ENCODE peak calls at places on chromosomes 7 and 10, in four cellular contexts. One of them, this sample, is unnamed.

GRCh38 chr7:116698396-116698795 is 26.4 kb downstream of the MET start:
- DNase-seq in astrocyte: no peak
- DNase-seq in dorsolateral prefrontal cortex: no peak
- DNase-seq in epithelial cell of esophagus: no peak
- DNase-seq in this sample: no peak

GRCh38 chr7:106947244-106947728 is 82.2 kb downstream of the PIK3CG start:
- DNase-seq in dorsolateral prefrontal cortex: peak
- DNase-seq in epithelial cell of esophagus: peak
- DNase-seq in astrocyte: peak
- DNase-seq in this sample: peak

GRCh38 chr10:33612551-33612950 is 278.1 kb upstream of the NRP1 start:
- DNase-seq in astrocyte: peak
- DNase-seq in epithelial cell of esophagus: peak
- DNase-seq in dorsolateral prefrontal cortex: no peak
- DNase-seq in this sample: peak

GRCh38 chr7:97272237-97272975 is 154.9 kb downstream of the SDHAF3 start:
- DNase-seq in dorsolateral prefrontal cortex: no peak
- DNase-seq in epithelial cell of esophagus: no peak
- DNase-seq in astrocyte: no peak
- DNase-seq in this sample: no peak

GRCh38 chr10:118823256-118823907 is 68.6 kb upstream of the CACUL1 start:
- DNase-seq in dorsolateral prefrontal cortex: no peak
- DNase-seq in astrocyte: no peak
- DNase-seq in epithelial cell of esophagus: no peak
- DNase-seq in this sample: no peak

GRCh38 chr10:50614444-50615137 is 9.2 kb downstream of the SGMS1 start:
- DNase-seq in astrocyte: no peak
- DNase-seq in epithelial cell of esophagus: peak
- DNase-seq in dorsolateral prefrontal cortex: no peak
- DNase-seq in this sample: no peak

GRCh38 chr10:98444314-98445006 is 2.3 kb downstream of the HPS1 start:
- DNase-seq in astrocyte: no peak
- DNase-seq in dorsolateral prefrontal cortex: no peak
- DNase-seq in epithelial cell of esophagus: no peak
- DNase-seq in this sample: no peak

GRCh38 chr7:151992375-151992774 is 33.1 kb upstream of the GALNT11 start:
- DNase-seq in astrocyte: no peak
- DNase-seq in epithelial cell of esophagus: peak
- DNase-seq in dorsolateral prefrontal cortex: peak
- DNase-seq in this sample: peak

GRCh38 chr10:35216303-35216905 is 89.8 kb downstream of the CREM start:
- DNase-seq in dorsolateral prefrontal cortex: no peak
- DNase-seq in epithelial cell of esophagus: peak
- DNase-seq in astrocyte: peak
- DNase-seq in this sample: no peak

GRCh38 chr7:17932770-17933169 is 7.5 kb downstream of the SNX13 start:
- DNase-seq in epithelial cell of esophagus: no peak
- DNase-seq in astrocyte: no peak
- DNase-seq in dorsolateral prefrontal cortex: no peak
- DNase-seq in this sample: no peak

GRCh38 chr10:88896336-88897018 is 16.4 kb downstream of the STAMBPL1 start:
- DNase-seq in astrocyte: no peak
- DNase-seq in epithelial cell of esophagus: no peak
- DNase-seq in dorsolateral prefrontal cortex: no peak
- DNase-seq in this sample: no peak

GRCh38 chr7:46525876-46526275 is 604.8 kb upstream of the IGFBP3 start:
- DNase-seq in astrocyte: peak
- DNase-seq in dorsolateral prefrontal cortex: no peak
- DNase-seq in epithelial cell of esophagus: peak
- DNase-seq in this sample: no peak

GRCh38 chr10:89481662-89482061 is 53.7 kb downstream of the SLC16A12 start:
- DNase-seq in astrocyte: peak
- DNase-seq in dorsolateral prefrontal cortex: no peak
- DNase-seq in epithelial cell of esophagus: peak
- DNase-seq in this sample: peak

GRCh38 chr10:122495406-122496340 is 34.3 kb downstream of the HTRA1 start:
- DNase-seq in epithelial cell of esophagus: peak
- DNase-seq in dorsolateral prefrontal cortex: no peak
- DNase-seq in astrocyte: peak
- DNase-seq in this sample: peak

GRCh38 chr7:117808910-117809705 is 64.1 kb downstream of the CTTNBP2 start:
- DNase-seq in epithelial cell of esophagus: no peak
- DNase-seq in dorsolateral prefrontal cortex: no peak
- DNase-seq in astrocyte: peak
- DNase-seq in this sample: peak

GRCh38 chr7:101220295-101220694 is 2.3 kb downstream of the ZNHIT1 start:
- DNase-seq in dorsolateral prefrontal cortex: no peak
- DNase-seq in epithelial cell of esophagus: no peak
- DNase-seq in astrocyte: no peak
- DNase-seq in this sample: no peak

GRCh38 chr10:132850246-132850645 is 64.3 kb upstream of the NKX6-2 start:
- DNase-seq in epithelial cell of esophagus: no peak
- DNase-seq in astrocyte: no peak
- DNase-seq in dorsolateral prefrontal cortex: no peak
- DNase-seq in this sample: no peak

GRCh38 chr10:50635286-50635685 is 11.5 kb upstream of the SGMS1 start:
- DNase-seq in dorsolateral prefrontal cortex: no peak
- DNase-seq in epithelial cell of esophagus: peak
- DNase-seq in astrocyte: peak
- DNase-seq in this sample: peak

GRCh38 chr7:44534501-44534900 is 6.6 kb downstream of the NPC1L1 start:
- DNase-seq in epithelial cell of esophagus: peak
- DNase-seq in dorsolateral prefrontal cortex: no peak
- DNase-seq in astrocyte: no peak
- DNase-seq in this sample: no peak

GRCh38 chr10:7525314-7526016 is 114.6 kb upstream of the SFMBT2 start:
- DNase-seq in epithelial cell of esophagus: peak
- DNase-seq in astrocyte: peak
- DNase-seq in dorsolateral prefrontal cortex: peak
- DNase-seq in this sample: peak

GRCh38 chr7:44637788-44638594 is 31.6 kb downstream of the OGDH start:
- DNase-seq in epithelial cell of esophagus: peak
- DNase-seq in astrocyte: peak
- DNase-seq in dorsolateral prefrontal cortex: no peak
- DNase-seq in this sample: peak

GRCh38 chr10:112229096-112229495 is 45.5 kb upstream of the GPAM start:
- DNase-seq in astrocyte: no peak
- DNase-seq in dorsolateral prefrontal cortex: no peak
- DNase-seq in epithelial cell of esophagus: peak
- DNase-seq in this sample: no peak

GRCh38 chr10:32054087-32054486 is 2.1 kb downstream of the KIF5B start:
- DNase-seq in astrocyte: peak
- DNase-seq in dorsolateral prefrontal cortex: no peak
- DNase-seq in epithelial cell of esophagus: peak
- DNase-seq in this sample: peak

GRCh38 chr10:61404771-61405170 is 48.4 kb downstream of the TMEM26 start:
- DNase-seq in epithelial cell of esophagus: no peak
- DNase-seq in astrocyte: peak
- DNase-seq in dorsolateral prefrontal cortex: no peak
- DNase-seq in this sample: peak

GRCh38 chr10:32983333-32983909 is 25.4 kb upstream of the ITGB1 start:
- DNase-seq in astrocyte: peak
- DNase-seq in epithelial cell of esophagus: peak
- DNase-seq in dorsolateral prefrontal cortex: no peak
- DNase-seq in this sample: peak

GRCh38 chr10:71434760-71435394 is 38.2 kb downstream of the CDH23 start:
- DNase-seq in epithelial cell of esophagus: no peak
- DNase-seq in dorsolateral prefrontal cortex: no peak
- DNase-seq in astrocyte: no peak
- DNase-seq in this sample: no peak

GRCh38 chr10:71431216-71431944 is 34.7 kb downstream of the CDH23 start:
- DNase-seq in dorsolateral prefrontal cortex: no peak
- DNase-seq in astrocyte: no peak
- DNase-seq in epithelial cell of esophagus: no peak
- DNase-seq in this sample: no peak

GRCh38 chr10:71433983-71434744 is 37.4 kb downstream of the CDH23 start:
- DNase-seq in epithelial cell of esophagus: peak
- DNase-seq in dorsolateral prefrontal cortex: no peak
- DNase-seq in astrocyte: no peak
- DNase-seq in this sample: no peak

GRCh38 chr10:71431945-71432905 is 35.5 kb downstream of the CDH23 start:
- DNase-seq in dorsolateral prefrontal cortex: no peak
- DNase-seq in epithelial cell of esophagus: no peak
- DNase-seq in astrocyte: no peak
- DNase-seq in this sample: no peak

DNA sequence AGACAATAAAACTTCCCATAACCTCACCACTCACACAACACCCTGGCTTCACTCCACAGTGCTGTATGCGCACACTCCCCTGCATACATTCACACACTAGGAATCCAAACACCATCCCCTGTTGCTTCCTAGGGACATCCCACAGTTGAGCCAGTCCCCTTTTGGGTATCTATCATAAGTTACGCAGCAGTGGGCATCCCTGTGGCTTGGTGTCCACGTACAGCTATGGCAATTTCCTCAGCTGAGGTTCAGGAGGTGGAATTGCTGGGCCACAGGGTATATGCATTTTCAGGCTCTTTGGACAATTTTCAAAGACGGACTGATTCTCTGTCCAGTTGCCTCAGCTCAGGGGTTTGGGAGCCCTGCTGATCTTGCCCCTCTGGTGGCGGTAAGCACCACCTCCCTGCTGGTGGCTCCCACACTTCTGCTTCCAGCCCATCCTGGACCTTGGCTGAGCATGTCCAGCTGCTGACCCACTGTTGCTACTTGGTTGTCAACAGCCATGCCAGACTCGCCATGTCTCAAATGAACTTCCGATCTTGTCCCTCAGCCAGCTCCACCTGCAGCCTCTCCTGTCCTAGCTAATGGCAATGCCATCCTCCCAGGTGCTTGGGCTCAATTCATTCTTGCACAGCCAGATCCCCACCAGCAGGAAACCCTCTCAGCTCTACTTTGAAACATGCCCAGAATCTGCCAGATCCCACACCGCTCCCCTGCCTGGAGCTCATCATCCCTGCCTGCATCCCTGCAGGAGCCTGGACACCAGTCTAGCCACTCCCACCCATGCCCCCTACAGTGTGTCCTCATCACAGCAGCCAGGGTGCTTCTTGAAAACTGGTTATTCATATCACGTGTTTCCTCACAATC is 36.6 kb downstream of the CDH23 start:
- DNase-seq in dorsolateral prefrontal cortex: no peak
- DNase-seq in astrocyte: no peak
- DNase-seq in epithelial cell of esophagus: no peak
- DNase-seq in this sample: no peak
- TF ChIP-seq CTCF in dorsolateral prefrontal cortex: no peak
- TF ChIP-seq CTCF in astrocyte: no peak
- TF ChIP-seq CTCF in epithelial cell of esophagus: no peak
- TF ChIP-seq CTCF in this sample: no peak

DNA sequence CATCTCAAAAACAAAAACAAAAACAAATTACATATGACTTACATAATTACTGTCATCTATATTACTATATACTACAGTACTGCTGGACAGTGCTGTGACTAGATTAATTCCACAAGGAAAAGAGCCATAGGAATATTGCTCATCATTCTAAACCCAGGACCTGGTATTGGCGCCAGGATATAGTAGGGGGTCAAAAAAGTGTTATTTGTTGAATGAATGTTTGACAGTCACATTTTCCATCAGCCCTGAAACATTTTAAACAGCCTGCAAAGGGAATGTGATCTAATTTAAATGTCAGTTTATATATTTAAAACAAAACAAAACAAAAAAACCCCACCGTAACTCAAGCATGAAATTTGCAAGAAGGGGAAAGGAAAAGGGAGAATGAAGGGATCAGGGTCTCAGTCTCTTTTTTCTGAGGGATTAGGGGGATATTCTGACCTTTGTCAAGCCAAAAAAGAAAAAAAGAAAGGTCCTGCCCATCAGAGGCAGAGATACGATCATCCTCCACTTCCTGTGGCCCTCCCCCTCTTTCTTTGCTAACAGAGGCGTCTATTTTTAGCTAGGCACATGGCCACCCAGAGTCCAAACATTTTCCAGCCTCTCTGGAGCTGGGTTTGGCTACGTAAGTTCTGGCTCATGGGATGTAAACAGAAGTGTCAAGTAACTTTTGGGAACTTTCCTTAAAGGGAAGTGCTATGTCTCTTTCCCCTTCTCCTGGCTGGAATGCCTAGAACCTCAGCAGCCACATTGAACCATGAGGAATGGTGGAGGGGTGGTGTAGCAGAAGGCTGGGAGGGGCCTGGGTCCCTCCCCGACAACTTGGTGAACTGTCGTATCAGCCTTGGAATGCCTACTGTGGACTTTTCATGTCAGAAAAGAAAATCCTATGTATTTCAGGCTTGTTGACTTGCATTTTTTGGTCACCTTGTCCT is 44.6 kb upstream of the DLG5 start:
- DNase-seq in epithelial cell of esophagus: peak
- DNase-seq in dorsolateral prefrontal cortex: peak
- DNase-seq in astrocyte: peak
- DNase-seq in this sample: peak
- H3K4me3 ChIP-seq in epithelial cell of esophagus: no peak
- H3K4me3 ChIP-seq in dorsolateral prefrontal cortex: no peak
- H3K4me3 ChIP-seq in astrocyte: peak
- H3K4me3 ChIP-seq in this sample: no peak

DNA sequence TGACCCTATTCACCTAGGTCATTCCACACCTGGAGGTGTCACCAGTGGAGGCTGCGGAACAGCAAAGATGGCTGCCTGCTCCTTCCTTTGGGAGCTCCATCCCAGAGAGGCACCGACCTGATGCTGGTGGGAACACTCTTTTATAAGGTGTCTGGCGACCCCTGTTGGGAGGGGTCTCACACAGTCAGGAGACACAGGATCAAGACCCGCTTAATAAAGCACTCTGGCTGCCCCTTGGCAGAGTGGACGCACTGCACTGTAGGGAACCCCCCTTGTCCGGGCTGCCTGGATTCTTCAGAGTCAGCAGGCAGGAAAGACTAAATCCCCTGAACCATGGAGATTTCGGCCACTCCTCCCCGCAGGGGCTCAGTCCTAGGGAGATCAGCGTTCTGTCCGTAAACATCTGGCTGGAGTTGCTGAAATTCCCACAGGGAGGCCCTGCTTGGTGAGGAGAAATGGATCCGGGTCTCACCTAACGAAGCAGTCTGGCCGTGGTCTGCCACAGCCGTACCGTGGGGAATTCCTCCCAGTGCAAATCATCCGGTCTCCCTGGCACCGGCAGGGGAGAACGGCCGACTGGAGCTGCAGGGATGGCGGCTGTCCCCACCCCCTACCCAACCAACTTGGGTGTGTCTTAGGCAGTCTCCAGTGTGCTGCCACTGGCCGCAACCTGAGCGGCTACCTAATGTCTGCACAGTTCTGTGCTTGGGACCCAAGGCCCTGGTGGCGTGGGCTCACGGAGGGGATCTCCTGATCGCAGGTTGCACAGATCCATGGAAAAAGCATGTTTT is 66.1 kb downstream of the LSMEM1 start:
- DNase-seq in epithelial cell of esophagus: no peak
- DNase-seq in astrocyte: no peak
- DNase-seq in dorsolateral prefrontal cortex: no peak
- DNase-seq in this sample: peak
- TF ChIP-seq CTCF in epithelial cell of esophagus: no peak
- TF ChIP-seq CTCF in astrocyte: no peak
- TF ChIP-seq CTCF in dorsolateral prefrontal cortex: no peak
- TF ChIP-seq CTCF in this sample: no peak

DNA sequence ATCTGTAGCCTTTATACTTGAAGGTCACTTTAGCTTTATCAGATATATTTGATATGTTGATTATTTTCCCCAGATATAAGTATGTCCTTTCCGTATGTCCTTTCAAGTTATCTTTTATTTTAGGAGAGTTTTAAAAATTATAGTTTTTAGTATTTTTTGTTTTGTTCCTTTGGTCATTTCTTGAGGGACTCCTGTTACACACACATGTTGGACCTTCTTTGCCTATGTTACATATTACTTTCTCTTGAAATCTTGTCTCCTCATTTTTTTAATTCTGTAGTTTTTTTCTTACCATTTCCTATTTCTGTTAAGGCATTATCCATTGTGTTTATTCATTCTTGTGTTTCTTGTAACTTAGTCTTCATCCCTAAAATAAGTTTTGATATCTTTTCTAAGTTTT is 23.9 kb downstream of the GLCCI1 start:
- DNase-seq in astrocyte: no peak
- DNase-seq in dorsolateral prefrontal cortex: no peak
- DNase-seq in epithelial cell of esophagus: no peak
- DNase-seq in this sample: peak
- H3K4me3 ChIP-seq in astrocyte: no peak
- H3K4me3 ChIP-seq in dorsolateral prefrontal cortex: no peak
- H3K4me3 ChIP-seq in epithelial cell of esophagus: no peak
- H3K4me3 ChIP-seq in this sample: no peak